ENCODE peak calls at places on chromosomes 1 and 21, in nine cellular contexts. Y is lung; I is OCI-LY7; A is CD8-positive, alpha-beta T cell; K is colonic mucosa; R is upper lobe of right lung; M is heart left ventricle; U is HCT116; Z is body of pancreas. J is an unnamed sample.

GRCh38 chr1:30068787-30069472 is 654.5 kb downstream of the MATN1 start:
- DNase-seq in Y (no peak), I (no peak), A (no peak), K (no peak), R (peak; percentile 33), M (no peak), U (no peak), Z (no peak), J (no peak)

GRCh38 chr21:44653656-44654575 is 543 bp downstream of the KRTAP12-4 start:
- DNase-seq in Y (no peak), I (no peak), A (peak; percentile 57), K (no peak), R (no peak), M (no peak), U (no peak), Z (no peak), J (no peak)

GRCh38 chr1:97365026-97365425 is 555.8 kb downstream of the DPYD start:
- DNase-seq in Y (no peak), I (no peak), A (no peak), K (no peak), R (no peak), M (no peak), U (no peak), Z (no peak), J (no peak)

GRCh38 chr1:233459470-233459945 is 132.0 kb downstream of the MAP3K21 start:
- DNase-seq in Y (no peak), I (no peak), A (no peak), K (no peak), R (no peak), M (no peak), U (no peak), Z (no peak), J (no peak)

GRCh38 chr21:36917487-36918158 is 48.8 kb downstream of the HLCS start:
- DNase-seq in Y (no peak), I (no peak), A (no peak), K (no peak), R (no peak), M (no peak), U (no peak), Z (peak; percentile 63), J (peak; percentile 44)

GRCh38 chr1:41379741-41380130 is 18.5 kb downstream of the FOXO6 start:
- DNase-seq in Y (no peak), I (no peak), A (no peak), K (no peak), R (no peak), M (no peak), U (no peak), Z (no peak), J (no peak)

GRCh38 chr1:84643183-84643582 is 47.1 kb downstream of the SSX2IP start:
- DNase-seq in Y (no peak), I (no peak), A (no peak), K (no peak), R (no peak), M (no peak), U (no peak), Z (no peak), J (no peak)

GRCh38 chr1:182330303-182330702 is 61.3 kb downstream of the GLUL start:
- DNase-seq in Y (no peak), I (no peak), A (no peak), K (no peak), R (no peak), M (no peak), U (no peak), Z (peak; percentile 45), J (peak; percentile 55)

GRCh38 chr1:163914785-163915413 is 593.1 kb downstream of the NUF2 start:
- DNase-seq in Y (no peak), I (no peak), A (no peak), K (no peak), R (no peak), M (no peak), U (no peak), Z (no peak), J (no peak)

GRCh38 chr1:207004931-207005830 is 27.4 kb downstream of the C1orf116 start:
- DNase-seq in Y (peak; percentile 65), I (peak; percentile 55), A (peak; percentile 9), K (peak; percentile 78), R (no peak), M (peak; percentile 44), U (peak; percentile 74), Z (peak; percentile 77), J (peak; percentile 87)

GRCh38 chr1:56798053-56798471 is 21.1 kb downstream of the FYB2 start:
- DNase-seq in Y (no peak), I (no peak), A (no peak), K (no peak), R (no peak), M (no peak), U (no peak), Z (no peak), J (no peak)

GRCh38 chr1:209187589-209187988 is 395.9 kb upstream of the CAMK1G start:
- DNase-seq in Y (no peak), I (no peak), A (no peak), K (no peak), R (no peak), M (no peak), U (no peak), Z (no peak), J (no peak)

GRCh38 chr1:53725238-53725689 is 13.7 kb downstream of the GLIS1 start:
- DNase-seq in Y (no peak), I (no peak), A (no peak), K (no peak), R (no peak), M (no peak), U (no peak), Z (no peak), J (no peak)

GRCh38 chr1:113058861-113059441 is 14.0 kb upstream of the LRIG2 start:
- DNase-seq in Y (no peak), I (no peak), A (no peak), K (no peak), R (no peak), M (no peak), U (no peak), Z (no peak), J (peak; percentile 26)

GRCh38 chr1:109623601-109624161 is 4.0 kb downstream of the AMPD2 start:
- DNase-seq in Y (no peak), I (no peak), A (no peak), K (no peak), R (no peak), M (no peak), U (no peak), Z (no peak), J (peak; percentile 9)

GRCh38 chr1:179002552-179003345 is 22.9 kb upstream of the FAM20B start:
- DNase-seq in Y (peak; percentile 61), I (peak; percentile 90), A (peak; percentile 58), K (peak; percentile 87), R (peak; percentile 78), M (peak; percentile 62), U (no peak), Z (peak; percentile 83), J (peak; percentile 73)

DNA sequence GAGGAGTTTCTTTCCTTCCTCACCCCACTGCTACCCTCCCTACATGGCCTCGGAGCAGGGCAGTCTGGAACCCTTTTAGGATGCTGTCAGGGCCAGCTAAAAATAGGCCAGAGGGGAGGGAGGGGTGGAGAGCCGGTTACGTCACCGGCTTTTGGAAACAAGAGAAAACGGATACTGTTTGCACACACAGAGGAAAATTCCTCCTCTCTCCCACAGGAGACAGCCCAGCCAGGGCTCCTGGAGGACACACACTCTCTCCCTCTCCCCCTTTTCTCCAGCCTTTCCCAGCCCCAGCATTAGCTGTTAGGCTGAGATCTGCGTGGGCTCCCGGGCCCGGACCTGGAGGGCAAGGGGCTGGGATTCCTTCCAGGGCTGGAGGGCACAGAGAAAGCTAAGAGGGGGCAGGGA is 20.0 kb upstream of the ALDH4A1 start:
- DNase-seq in Y (peak; percentile 69), I (no peak), A (no peak), K (peak; percentile 50), R (no peak), M (peak; percentile 91), U (no peak), Z (peak; percentile 68), J (peak; percentile 83)
- TF ChIP-seq CTCF in Y (no peak), I (no peak), A (no peak), K (no peak), R (peak; percentile 39), M (no peak), U (no peak), Z (no peak), J (peak; percentile 36)

GRCh38 chr21:33522950-33523349 is 19.0 kb downstream of the GART start:
- DNase-seq in Y (no peak), I (no peak), A (no peak), K (no peak), R (no peak), M (no peak), U (no peak), Z (no peak), J (no peak)
- H3K36me3 ChIP-seq in Y (peaks cover 37% of the 10 kb centered on the region), I (peaks cover 94% of the 10 kb centered on the region), A (peaks cover 17% of the 10 kb centered on the region), K (no peaks in the 10 kb centered on the region), R (peaks cover 66% of the 10 kb centered on the region), M (peaks cover 74% of the 10 kb centered on the region), U (peaks cover 44% of the 10 kb centered on the region), Z (peaks cover 16% of the 10 kb centered on the region), J (peaks cover 42% of the 10 kb centered on the region)

DNA sequence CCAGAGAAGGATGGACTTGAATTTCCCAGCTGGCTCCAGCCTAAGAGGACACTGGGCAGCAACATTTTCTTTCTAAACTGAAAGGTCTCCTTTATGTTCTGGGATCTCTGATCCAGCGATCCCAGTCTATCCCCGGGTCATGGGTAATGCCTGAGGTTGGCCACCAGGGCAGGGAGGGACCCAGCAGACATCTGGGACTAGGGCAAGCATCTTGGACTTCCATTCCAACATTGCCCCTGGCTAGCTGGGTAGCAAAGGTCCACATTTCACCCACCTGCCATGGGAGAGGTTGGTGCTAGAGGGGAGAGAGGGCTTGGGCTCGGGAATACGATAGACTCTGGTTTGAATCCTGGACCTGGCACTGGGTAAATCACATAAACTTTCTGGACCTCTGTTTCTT is 84.6 kb downstream of the LRRN2 start:
- DNase-seq in Y (no peak), I (no peak), A (no peak), K (no peak), R (no peak), M (no peak), U (no peak), Z (no peak), J (no peak)
- TF ChIP-seq CTCF in Y (no peak), I (no peak), A (no peak), K (no peak), R (no peak), M (no peak), U (peak; percentile 58), Z (no peak), J (no peak)

GRCh38 chr1:32780005-32780404 is 37.2 kb downstream of the YARS1 start:
- DNase-seq in Y (no peak), I (no peak), A (no peak), K (no peak), R (no peak), M (no peak), U (no peak), Z (no peak), J (no peak)

GRCh38 chr1:32775640-32776337 is 41.4 kb downstream of the YARS1 start:
- DNase-seq in Y (no peak), I (no peak), A (no peak), K (no peak), R (no peak), M (no peak), U (no peak), Z (no peak), J (peak; percentile 54)

GRCh38 chr1:32782086-32782485 is 35.1 kb downstream of the YARS1 start:
- DNase-seq in Y (no peak), I (no peak), A (no peak), K (no peak), R (no peak), M (no peak), U (no peak), Z (no peak), J (no peak)

GRCh38 chr1:32780628-32781267 is 36.4 kb downstream of the YARS1 start:
- DNase-seq in Y (no peak), I (no peak), A (no peak), K (no peak), R (no peak), M (no peak), U (no peak), Z (no peak), J (no peak)

GRCh38 chr1:32779242-32779641 is 37.9 kb downstream of the YARS1 start:
- DNase-seq in Y (no peak), I (no peak), A (no peak), K (no peak), R (no peak), M (no peak), U (no peak), Z (no peak), J (no peak)
- H3K36me3 ChIP-seq in Y (peaks cover 53% of the 10 kb centered on the region), I (peaks cover 95% of the 10 kb centered on the region), A (peaks cover 66% of the 10 kb centered on the region), K (peaks cover 16% of the 10 kb centered on the region), R (peaks cover 97% of the 10 kb centered on the region), M (peaks cover 99% of the 10 kb centered on the region), U (peaks cover 50% of the 10 kb centered on the region), Z (peaks cover 24% of the 10 kb centered on the region), J (no peaks in the 10 kb centered on the region)